ENCODE peak calls at places on chromosomes 5 and 9, in four cellular contexts. One of them, this sample, is unnamed.
A peak's percentile ranks its signal among the peaks of the same experiment; 100 is the strongest.

GRCh38 chr9:14752271-14752670 is 29.7 kb upstream of the CER1 start:
- DNase-seq in left lung: no peak
- DNase-seq in AG08396: no peak
- DNase-seq in GM23338: no peak
- DNase-seq in this sample: no peak

GRCh38 chr9:37707748-37708147 is 45.9 kb upstream of the TRMT10B start:
- DNase-seq in left lung: no peak
- DNase-seq in AG08396: no peak
- DNase-seq in GM23338: no peak
- DNase-seq in this sample: no peak

GRCh38 chr5:123119334-123119986 is 30.4 kb downstream of the PRDM6 start:
- DNase-seq in left lung: peak; percentile 65
- DNase-seq in AG08396: peak; percentile 74
- DNase-seq in GM23338: peak; percentile 93
- DNase-seq in this sample: no peak

GRCh38 chr9:21314152-21314551 is 9.0 kb upstream of the IFNA5 start:
- DNase-seq in left lung: no peak
- DNase-seq in AG08396: no peak
- DNase-seq in GM23338: no peak
- DNase-seq in this sample: no peak

GRCh38 chr5:73304381-73304780 is 131.4 kb downstream of the TMEM174 start:
- DNase-seq in left lung: no peak
- DNase-seq in AG08396: no peak
- DNase-seq in GM23338: no peak
- DNase-seq in this sample: no peak

GRCh38 chr5:35305336-35306020 is 75.2 kb upstream of the PRLR start:
- DNase-seq in left lung: no peak
- DNase-seq in AG08396: no peak
- DNase-seq in GM23338: no peak
- DNase-seq in this sample: peak; percentile 78

GRCh38 chr9:90038778-90039177 is 434.0 kb downstream of the GADD45G start:
- DNase-seq in left lung: no peak
- DNase-seq in AG08396: no peak
- DNase-seq in GM23338: peak; percentile 4
- DNase-seq in this sample: no peak

GRCh38 chr9:116151966-116152381 is 1.6 kb upstream of the PAPPA start:
- DNase-seq in left lung: no peak
- DNase-seq in AG08396: no peak
- DNase-seq in GM23338: no peak
- DNase-seq in this sample: no peak

GRCh38 chr5:82178378-82178777 is 99.8 kb downstream of the RPS23 start:
- DNase-seq in left lung: no peak
- DNase-seq in AG08396: no peak
- DNase-seq in GM23338: no peak
- DNase-seq in this sample: no peak

GRCh38 chr9:134642385-134643181 is 980 bp downstream of the COL5A1 start:
- DNase-seq in left lung: peak; percentile 69
- DNase-seq in AG08396: peak; percentile 91
- DNase-seq in GM23338: peak; percentile 69
- DNase-seq in this sample: no peak

GRCh38 chr5:22329683-22330082 is 523.5 kb downstream of the CDH12 start:
- DNase-seq in left lung: no peak
- DNase-seq in AG08396: no peak
- DNase-seq in GM23338: no peak
- DNase-seq in this sample: no peak

GRCh38 chr5:34415559-34416198 is 240.4 kb upstream of the RAI14 start:
- DNase-seq in left lung: no peak
- DNase-seq in AG08396: peak; percentile 39
- DNase-seq in GM23338: peak; percentile 15
- DNase-seq in this sample: no peak

GRCh38 chr5:66452109-66452508 is 144.1 kb upstream of the MAST4 start:
- DNase-seq in left lung: no peak
- DNase-seq in AG08396: no peak
- DNase-seq in GM23338: no peak
- DNase-seq in this sample: no peak

GRCh38 chr5:112551437-112552018 is 132.5 kb upstream of the EPB41L4A start:
- DNase-seq in left lung: no peak
- DNase-seq in AG08396: peak; percentile 45
- DNase-seq in GM23338: peak; percentile 77
- DNase-seq in this sample: peak; percentile 49

GRCh38 chr5:92976156-92976555 is 604.9 kb downstream of the NR2F1-AS1 start:
- DNase-seq in left lung: no peak
- DNase-seq in AG08396: no peak
- DNase-seq in GM23338: no peak
- DNase-seq in this sample: no peak

GRCh38 chr5:148687427-148687826 is 33.1 kb upstream of the HTR4 start:
- DNase-seq in left lung: no peak
- DNase-seq in AG08396: peak; percentile 12
- DNase-seq in GM23338: peak; percentile 80
- DNase-seq in this sample: peak; percentile 4

GRCh38 chr5:1526151-1526631 is 2.4 kb upstream of the LPCAT1 start:
- DNase-seq in left lung: peak; percentile 61
- DNase-seq in AG08396: no peak
- DNase-seq in GM23338: no peak
- DNase-seq in this sample: no peak

GRCh38 chr5:90437663-90438062 is 28.1 kb upstream of the CETN3 start:
- DNase-seq in left lung: no peak
- DNase-seq in AG08396: no peak
- DNase-seq in GM23338: no peak
- DNase-seq in this sample: no peak

GRCh38 chr5:78701795-78702406 is 53.3 kb upstream of the LHFPL2 start:
- DNase-seq in left lung: no peak
- DNase-seq in AG08396: no peak
- DNase-seq in GM23338: no peak
- DNase-seq in this sample: no peak

GRCh38 chr5:11040345-11040744 is 279.3 kb upstream of the DAP start:
- DNase-seq in left lung: no peak
- DNase-seq in AG08396: no peak
- DNase-seq in GM23338: no peak
- DNase-seq in this sample: no peak

GRCh38 chr9:68905129-68905528 is 108.8 kb downstream of the PRKACG start:
- DNase-seq in left lung: no peak
- DNase-seq in AG08396: no peak
- DNase-seq in GM23338: no peak
- DNase-seq in this sample: no peak

GRCh38 chr5:73446631-73447233 is 1.8 kb downstream of the FOXD1 start:
- DNase-seq in left lung: peak; percentile 63
- DNase-seq in AG08396: no peak
- DNase-seq in GM23338: peak; percentile 52
- DNase-seq in this sample: no peak

GRCh38 chr9:113649054-113649453 is 185.5 kb downstream of the RGS3 start:
- DNase-seq in left lung: no peak
- DNase-seq in AG08396: peak; percentile 41
- DNase-seq in GM23338: no peak
- DNase-seq in this sample: peak; percentile 83

GRCh38 chr5:10465726-10466125 is 24.0 kb downstream of the ROPN1L start:
- DNase-seq in left lung: no peak
- DNase-seq in AG08396: no peak
- DNase-seq in GM23338: no peak
- DNase-seq in this sample: no peak

GRCh38 chr5:95620870-95621838 is 1.3 kb downstream of the GPR150 start:
- DNase-seq in left lung: peak; percentile 84
- DNase-seq in AG08396: peak; percentile 29
- DNase-seq in GM23338: peak; percentile 65
- DNase-seq in this sample: no peak

GRCh38 chr5:116372931-116373597 is 201.6 kb downstream of the SEMA6A start:
- DNase-seq in left lung: no peak
- DNase-seq in AG08396: no peak
- DNase-seq in GM23338: no peak
- DNase-seq in this sample: no peak

GRCh38 chr5:93054424-93055165 is 526.4 kb downstream of the NR2F1-AS1 start:
- DNase-seq in left lung: no peak
- DNase-seq in AG08396: no peak
- DNase-seq in GM23338: no peak
- DNase-seq in this sample: no peak

GRCh38 chr5:127648997-127649550 is at the start of gene CTXN3:
- DNase-seq in left lung: no peak
- DNase-seq in AG08396: no peak
- DNase-seq in GM23338: no peak
- DNase-seq in this sample: no peak

GRCh38 chr9:121709798-121710197 is 58.4 kb downstream of the DAB2IP start:
- DNase-seq in left lung: no peak
- DNase-seq in AG08396: no peak
- DNase-seq in GM23338: no peak
- DNase-seq in this sample: no peak

GRCh38 chr5:96931605-96932004 is 4.3 kb upstream of the LNPEP start:
- DNase-seq in left lung: no peak
- DNase-seq in AG08396: no peak
- DNase-seq in GM23338: no peak
- DNase-seq in this sample: no peak

GRCh38 chr9:112421771-112422222 is 41.9 kb downstream of the HSDL2 start:
- DNase-seq in left lung: no peak
- DNase-seq in AG08396: no peak
- DNase-seq in GM23338: no peak
- DNase-seq in this sample: no peak

GRCh38 chr5:126044111-126044668 is 379.0 kb upstream of the GRAMD2B start:
- DNase-seq in left lung: no peak
- DNase-seq in AG08396: peak; percentile 6
- DNase-seq in GM23338: no peak
- DNase-seq in this sample: peak; percentile 99

GRCh38 chr5:122493091-122493775 is 181.2 kb downstream of the SNCAIP start:
- DNase-seq in left lung: peak; percentile 81
- DNase-seq in AG08396: no peak
- DNase-seq in GM23338: no peak
- DNase-seq in this sample: no peak

This sample was measured in foreskin melanocyte.